ENCODE peak calls at places on chromosome 20, in six cellular contexts. F is AG10803, R is NCI-H1417, D is SJSA1, H is GDM1, Q is heart right ventricle. Z is an unnamed sample.

GRCh38 chr20:62143976-62144825 is 632 bp downstream of the SS18L1 start:
- DNase-seq in R (peak), D (no peak), F (peak), H (peak), Q (peak), Z (no peak)

GRCh38 chr20:47265214-47265613 is 91.3 kb downstream of the ZMYND8 start:
- DNase-seq in F (no peak), D (no peak), Q (no peak), R (no peak), H (no peak), Z (no peak)

GRCh38 chr20:41476446-41476845 is 109.8 kb upstream of the EMILIN3 start:
- DNase-seq in D (no peak), Q (no peak), H (no peak), R (no peak), F (no peak), Z (no peak)

GRCh38 chr20:9454781-9455180 is 59.6 kb upstream of the LAMP5 start:
- DNase-seq in R (no peak), D (no peak), F (peak), Q (no peak), H (no peak), Z (no peak)

GRCh38 chr20:59948828-59949720 is 8.9 kb downstream of the FAM217B start:
- DNase-seq in F (peak), H (peak), D (no peak), R (peak), Q (peak), Z (no peak)

GRCh38 chr20:44730441-44730840 is 15.2 kb upstream of the KCNK15 start:
- DNase-seq in F (peak), H (no peak), R (no peak), D (no peak), Q (no peak), Z (no peak)

GRCh38 chr20:57390604-57391438 is at the start of gene RBM38:
- DNase-seq in Q (peak), R (peak), H (peak), F (peak), D (peak), Z (no peak)

GRCh38 chr20:19056909-19057308 is 155.5 kb upstream of the SLC24A3 start:
- DNase-seq in F (no peak), D (no peak), H (no peak), Q (no peak), R (no peak), Z (no peak)

GRCh38 chr20:57699395-57699794 is 10.4 kb downstream of the PMEPA1 start:
- DNase-seq in Q (no peak), H (no peak), R (no peak), D (no peak), F (no peak), Z (no peak)

GRCh38 chr20:40977218-40977617 is 51.4 kb upstream of the TOP1 start:
- DNase-seq in H (no peak), D (no peak), R (no peak), F (no peak), Q (no peak), Z (no peak)

GRCh38 chr20:14189794-14190402 is 147.5 kb downstream of the FLRT3 start:
- DNase-seq in Q (no peak), F (peak), D (no peak), H (no peak), R (no peak), Z (no peak)

GRCh38 chr20:34514897-34515483 is 1.2 kb upstream of the DYNLRB1 start:
- DNase-seq in Q (no peak), F (no peak), H (no peak), R (no peak), D (no peak), Z (no peak)

GRCh38 chr20:12028771-12029170 is 111.1 kb downstream of the BTBD3 start:
- DNase-seq in F (no peak), Q (no peak), H (no peak), R (no peak), D (no peak), Z (no peak)

GRCh38 chr20:58595167-58595566 is 55.9 kb upstream of the STX16 start:
- DNase-seq in D (no peak), F (no peak), R (no peak), Q (no peak), H (no peak), Z (no peak)

GRCh38 chr20:2799688-2800589 is 488 bp downstream of the CPXM1 start:
- DNase-seq in H (no peak), F (no peak), R (no peak), D (no peak), Q (no peak), Z (no peak)

GRCh38 chr20:62496525-62497218 is 20.9 kb upstream of the GATA5 start:
- DNase-seq in R (no peak), D (no peak), H (no peak), Q (no peak), F (no peak), Z (no peak)

GRCh38 chr20:37856932-37857660 is 45.8 kb upstream of the VSTM2L start:
- DNase-seq in R (peak), Q (no peak), H (no peak), F (peak), D (no peak), Z (no peak)

GRCh38 chr20:51562334-51563140 is 20.0 kb upstream of the NFATC2 start:
- DNase-seq in R (no peak), Q (peak), F (peak), D (peak), H (no peak), Z (peak)

GRCh38 chr20:20452254-20452676 is 84.4 kb downstream of the INSM1 start:
- DNase-seq in R (peak), F (peak), D (no peak), Q (peak), H (no peak), Z (no peak)